ENCODE peak calls at places on chromosome 9, in five cellular contexts. R is SHP77 treated with DMSO at 0.1 percent for 48 hours, W is epithelial cell of esophagus, I is AG09309, Y is Daoy. G is an unnamed sample.

GRCh38 chr9:93031629-93032431 is 26.7 kb upstream of the SUSD3 start:
- DNase-seq in W (no peak), Y (no peak), R (no peak), I (no peak), G (no peak)

GRCh38 chr9:76718166-76718565 is 46.1 kb upstream of the PCA3 start:
- DNase-seq in W (no peak), I (no peak), R (no peak), Y (no peak), G (no peak)

GRCh38 chr9:125240649-125240999 is 519 bp downstream of the HSPA5 start:
- DNase-seq in W (peak; percentile 39), Y (no peak), I (no peak), R (no peak), G (peak; percentile 30)

GRCh38 chr9:130301483-130302286 is 36.1 kb downstream of the HMCN2 start:
- DNase-seq in R (no peak), W (no peak), I (peak; percentile 25), Y (peak; percentile 68), G (no peak)

GRCh38 chr9:125674981-125675973 is 31.7 kb downstream of the MAPKAP1 start:
- DNase-seq in R (no peak), W (peak; percentile 67), Y (peak; percentile 78), I (peak; percentile 59), G (no peak)

GRCh38 chr9:94014845-94015244 is 59.7 kb upstream of the BARX1 start:
- DNase-seq in Y (no peak), I (no peak), R (peak; percentile 34), W (no peak), G (peak; percentile 59)

GRCh38 chr9:136437839-136438547 is 1.7 kb downstream of the INPP5E start:
- DNase-seq in R (no peak), I (no peak), W (peak; percentile 29), Y (no peak), G (no peak)

GRCh38 chr9:134670851-134671281 is 29.3 kb downstream of the COL5A1 start:
- DNase-seq in R (no peak), Y (no peak), I (no peak), W (no peak), G (no peak)

GRCh38 chr9:91360551-91361293 is 996 bp downstream of the AUH start:
- DNase-seq in I (no peak), R (no peak), W (no peak), Y (no peak), G (no peak)

GRCh38 chr9:125558453-125559084 is 148.4 kb downstream of the MAPKAP1 start:
- DNase-seq in I (peak; percentile 47), R (peak; percentile 20), W (peak; percentile 80), Y (peak; percentile 72), G (peak; percentile 29)

GRCh38 chr9:124281934-124282351 is 24.2 kb downstream of the NEK6 start:
- DNase-seq in I (no peak), R (no peak), W (no peak), Y (peak; percentile 92), G (no peak)

GRCh38 chr9:125133403-125134316 is 9.7 kb downstream of the SCAI start:
- DNase-seq in W (no peak), Y (no peak), I (no peak), R (no peak), G (no peak)

GRCh38 chr9:1869843-1870242 is 145.3 kb upstream of the SMARCA2 start:
- DNase-seq in I (no peak), Y (peak; percentile 44), R (no peak), W (peak; percentile 42), G (peak; percentile 1)

GRCh38 chr9:11319477-11320060 is 706.8 kb upstream of the PTPRD start:
- DNase-seq in I (no peak), R (no peak), Y (peak; percentile 16), W (peak; percentile 51), G (no peak)

GRCh38 chr9:79341561-79341960 is 230.2 kb upstream of the TLE4 start:
- DNase-seq in Y (no peak), W (no peak), I (no peak), R (no peak), G (no peak)

GRCh38 chr9:76266649-76267627 is 127.3 kb downstream of the RFK start:
- DNase-seq in I (no peak), W (no peak), R (no peak), Y (no peak), G (no peak)

GRCh38 chr9:128702949-128703615 is 779 bp downstream of the PKN3 start:
- DNase-seq in Y (peak; percentile 58), W (no peak), R (no peak), I (no peak), G (no peak)

GRCh38 chr9:72271617-72272478 is 93.2 kb downstream of the ZFAND5 start:
- DNase-seq in I (no peak), Y (peak; percentile 57), W (peak; percentile 69), R (no peak), G (no peak)

GRCh38 chr9:137319434-137319975 is 17.4 kb upstream of the NRARP start:
- DNase-seq in Y (peak; percentile 3), W (no peak), I (no peak), R (no peak), G (no peak)

GRCh38 chr9:23581936-23582335 is 244.1 kb downstream of the ELAVL2 start:
- DNase-seq in I (no peak), W (peak; percentile 99), Y (no peak), R (no peak), G (no peak)

G was measured in NCI-H510A.